ENCODE peak calls at places on chromosomes 13 and 19, in seven cellular contexts. V is neuronal stem cell, I is mesenchymal stem cell, C is IMR-90, N is H9, O is mesendoderm, F is trophoblast cell. P is an unnamed sample.

GRCh38 chr13:35549481-35549880 is 73.0 kb upstream of the MAB21L1 start:
- DNase-seq in I (peak), N (no peak), O (peak), F (no peak), C (peak), V (no peak), P (no peak)

GRCh38 chr13:41061914-41062837 is 867 bp downstream of the WBP4 start:
- DNase-seq in V (no peak), O (no peak), C (peak), N (no peak), F (no peak), I (peak), P (no peak)

GRCh38 chr13:67630640-67631039 is 400.5 kb upstream of the PCDH9 start:
- DNase-seq in V (no peak), N (no peak), I (no peak), O (no peak), F (no peak), C (no peak), P (no peak)

GRCh38 chr19:23832717-23833327 is 74.1 kb upstream of the ZNF681 start:
- DNase-seq in C (no peak), F (no peak), N (no peak), O (no peak), I (no peak), V (no peak), P (no peak)

GRCh38 chr13:98706446-98707110 is 45.9 kb downstream of the SLC15A1 start:
- DNase-seq in V (no peak), C (peak), O (peak), N (no peak), F (peak), I (peak), P (no peak)

GRCh38 chr13:98784666-98785065 is 32.2 kb upstream of the SLC15A1 start:
- DNase-seq in C (no peak), N (no peak), O (no peak), F (no peak), V (no peak), I (no peak), P (no peak)

GRCh38 chr19:58558623-58559274 is 338 bp upstream of the UBE2M start:
- DNase-seq in O (peak), N (peak), I (peak), F (peak), C (peak), V (peak), P (peak)

GRCh38 chr13:39451860-39452301 is 151.1 kb downstream of the LHFPL6 start:
- DNase-seq in N (no peak), O (no peak), I (peak), V (no peak), F (no peak), C (peak), P (no peak)

GRCh38 chr13:107835339-107836018 is 379.9 kb downstream of the LIG4 start:
- DNase-seq in V (no peak), O (peak), C (peak), N (no peak), I (peak), F (no peak), P (no peak)

GRCh38 chr19:58059003-58059671 is at the start of gene ZNF135:
- DNase-seq in C (peak), I (peak), F (no peak), N (peak), V (peak), O (peak), P (peak)

GRCh38 chr19:12665281-12665573 is 1.3 kb downstream of the MAN2B1 start:
- DNase-seq in V (no peak), N (no peak), O (no peak), F (no peak), C (no peak), I (no peak), P (no peak)

GRCh38 chr19:13689050-13689449 is 75.3 kb upstream of the MRI1 start:
- DNase-seq in C (peak), O (peak), N (peak), F (no peak), I (peak), V (peak), P (no peak)

GRCh38 chr19:49758292-49758691 is 4.8 kb downstream of the TSKS start:
- DNase-seq in N (no peak), F (no peak), I (peak), C (peak), O (peak), V (no peak), P (no peak)

GRCh38 chr13:94933230-94933751 is 220.9 kb upstream of the SOX21 start:
- DNase-seq in I (no peak), N (no peak), C (no peak), V (no peak), F (no peak), O (no peak), P (no peak)

GRCh38 chr19:32294871-32295438 is 50.5 kb upstream of the ZNF507 start:
- DNase-seq in F (no peak), V (no peak), I (no peak), O (no peak), N (no peak), C (no peak), P (no peak)

GRCh38 chr13:101621099-101621498 is 168.6 kb downstream of the ITGBL1 start:
- DNase-seq in C (no peak), F (peak), I (no peak), N (no peak), O (no peak), V (no peak), P (no peak)
- H3K4ac ChIP-seq in C (no peak), F (no peak), I (no peak), N (no peak), O (no peak), V (no peak), P (no peak)

GRCh38 chr13:46861959-46862358 is 34.9 kb downstream of the HTR2A start:
- DNase-seq in F (no peak), V (no peak), C (no peak), O (no peak), I (no peak), N (no peak), P (no peak)
- H3K4ac ChIP-seq in F (no peak), V (no peak), C (no peak), O (no peak), I (no peak), N (no peak), P (no peak)

DNA sequence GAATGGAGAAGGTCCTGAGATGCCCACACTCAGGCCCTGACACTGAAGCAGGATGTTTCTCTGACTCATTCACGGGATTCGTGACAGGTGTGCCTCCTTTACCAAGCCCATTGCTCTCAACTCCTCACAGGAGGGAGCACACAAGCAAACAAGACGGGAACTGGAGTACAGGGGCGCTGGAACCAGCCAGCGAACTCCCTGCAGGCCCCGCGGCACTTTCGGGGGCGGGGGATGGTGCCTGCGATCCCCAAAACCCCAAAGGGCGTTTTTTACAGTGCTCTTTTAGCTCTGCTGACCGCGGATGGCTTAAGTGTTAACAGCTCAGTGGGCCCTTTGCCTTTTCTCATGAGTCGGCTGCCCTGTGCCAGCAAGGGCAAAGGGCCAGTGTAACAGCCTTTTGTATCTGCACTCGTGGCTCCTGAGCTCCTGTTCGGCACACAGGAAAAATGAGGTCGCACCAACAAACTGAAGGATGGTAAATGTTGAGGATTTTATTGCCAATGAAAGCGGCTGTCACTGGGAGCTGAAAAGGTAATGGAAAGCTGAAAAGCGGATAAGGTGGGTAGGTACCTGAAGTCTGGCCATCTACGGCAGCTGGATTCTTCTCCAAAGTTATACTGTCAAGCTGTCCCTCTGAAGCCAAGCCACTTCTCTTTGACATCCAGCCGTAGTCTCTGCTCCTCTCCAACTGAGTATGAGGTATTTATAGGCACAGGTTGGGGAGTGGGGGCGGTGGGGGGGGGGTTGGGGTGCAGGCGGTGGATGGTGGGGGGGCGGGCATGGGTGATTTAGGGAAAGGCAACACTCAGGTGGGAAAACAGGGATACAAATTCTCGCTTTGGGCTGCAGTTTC is 65.0 kb upstream of the TRPC4 start:
- DNase-seq in C (no peak), N (peak), I (no peak), F (no peak), V (no peak), O (peak), P (peak)
- H3K4ac ChIP-seq in C (no peak), N (no peak), I (no peak), F (no peak), V (no peak), O (no peak), P (no peak)

GRCh38 chr13:75803175-75803611 is 167.1 kb downstream of the LMO7 start:
- DNase-seq in N (peak), C (no peak), I (no peak), V (no peak), F (no peak), O (peak), P (peak)
- H3K4ac ChIP-seq in N (no peak), C (no peak), I (no peak), V (no peak), F (no peak), O (no peak), P (no peak)

DNA sequence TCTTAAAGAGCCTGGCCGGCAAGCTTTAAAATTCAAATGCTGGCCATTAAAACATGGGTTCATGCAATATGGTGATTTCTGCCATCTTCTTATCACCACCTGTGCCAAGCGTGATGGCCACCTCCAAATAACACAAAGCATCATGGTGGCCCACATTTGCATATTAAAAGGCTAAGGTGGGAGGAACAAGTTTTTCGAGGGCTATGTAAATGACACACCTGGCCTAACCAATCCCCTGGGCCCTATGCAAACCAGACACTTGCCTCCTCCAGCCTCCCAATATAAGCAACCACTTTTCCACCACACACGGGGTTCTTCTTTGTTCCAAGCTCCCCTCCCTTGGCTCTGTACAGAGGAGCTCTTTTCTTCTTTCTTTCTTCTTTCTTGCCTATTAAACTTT is 14.4 kb downstream of the LILRB4 start:
- DNase-seq in C (no peak), I (no peak), N (no peak), F (no peak), O (no peak), V (no peak), P (no peak)
- H3K4ac ChIP-seq in C (no peak), I (no peak), N (no peak), F (no peak), O (no peak), V (no peak), P (no peak)

GRCh38 chr19:41548954-41549688 is 26.8 kb upstream of the CEACAM21 start:
- DNase-seq in N (no peak), C (no peak), O (peak), V (peak), F (no peak), I (peak), P (no peak)

GRCh38 chr19:41545547-41545946 is 30.4 kb upstream of the CEACAM21 start:
- DNase-seq in I (no peak), N (no peak), V (no peak), O (no peak), C (no peak), F (no peak), P (no peak)

GRCh38 chr19:41546386-41546789 is 29.6 kb upstream of the CEACAM21 start:
- DNase-seq in I (no peak), C (no peak), F (no peak), V (no peak), O (no peak), N (no peak), P (no peak)

GRCh38 chr19:41548047-41548446 is 27.9 kb upstream of the CEACAM21 start:
- DNase-seq in I (no peak), O (no peak), C (no peak), N (no peak), F (no peak), V (no peak), P (no peak)

DNA sequence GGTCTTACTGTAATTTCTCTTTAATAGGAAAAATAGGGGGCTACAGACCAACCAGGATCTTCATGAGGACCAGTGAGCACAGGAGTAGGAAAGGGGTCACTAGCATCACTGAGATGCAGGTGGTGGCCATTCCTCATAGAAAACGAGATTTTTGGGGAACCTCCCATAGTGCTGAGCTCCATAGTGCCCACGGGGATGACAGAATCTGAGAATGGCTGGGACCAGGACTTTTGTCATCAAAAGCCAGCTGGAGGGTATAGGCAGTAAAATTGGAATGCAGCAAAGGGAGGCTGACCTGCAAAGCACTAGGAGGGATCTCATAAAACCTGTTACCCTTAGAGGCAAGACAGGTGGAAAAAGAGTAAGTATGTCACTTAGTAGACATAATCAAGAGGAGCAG is 28.4 kb upstream of the CEACAM21 start:
- DNase-seq in O (no peak), I (no peak), F (no peak), N (no peak), V (no peak), C (no peak), P (no peak)
- H3K4ac ChIP-seq in O (no peak), I (no peak), F (no peak), N (no peak), V (no peak), C (no peak), P (no peak)

DNA sequence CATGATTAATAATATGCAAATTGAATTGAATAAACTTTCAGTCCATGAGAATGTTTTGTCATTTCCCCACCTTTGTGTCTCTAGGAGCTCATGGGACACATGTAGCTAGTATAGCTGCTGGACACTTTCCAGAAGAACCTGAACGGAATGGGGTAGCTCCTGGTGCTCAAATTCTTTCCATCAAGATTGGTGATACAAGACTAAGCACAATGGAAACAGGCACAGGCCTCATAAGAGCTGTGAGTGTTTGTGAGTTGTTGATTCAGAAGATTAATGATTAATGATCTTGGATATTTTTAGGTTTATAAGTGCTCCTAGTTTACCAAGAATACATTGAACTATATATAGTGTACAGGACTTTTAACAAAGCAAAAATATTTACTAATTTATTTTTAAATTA is 30.1 kb downstream of the TPP2 start:
- DNase-seq in V (no peak), F (no peak), I (no peak), N (no peak), O (no peak), C (no peak), P (no peak)
- H3K4ac ChIP-seq in V (no peak), F (no peak), I (no peak), N (no peak), O (no peak), C (no peak), P (no peak)

GRCh38 chr13:42706286-42706685 is 75.1 kb upstream of the FAM216B start:
- DNase-seq in N (no peak), I (no peak), O (peak), F (no peak), C (no peak), V (no peak), P (no peak)
- H3K4ac ChIP-seq in N (no peak), I (no peak), O (no peak), F (no peak), C (no peak), V (no peak), P (no peak)

GRCh38 chr19:55244004-55244680 is 14.7 kb downstream of the PPP6R1 start:
- DNase-seq in I (no peak), F (no peak), V (no peak), C (no peak), N (no peak), O (no peak), P (no peak)
- H3K4ac ChIP-seq in I (no peak), F (no peak), V (no peak), C (no peak), N (no peak), O (no peak), P (no peak)

GRCh38 chr13:25885418-25885817 is 166.4 kb downstream of the SHISA2 start:
- DNase-seq in C (no peak), N (no peak), F (no peak), I (no peak), O (no peak), V (no peak), P (no peak)
- H3K4ac ChIP-seq in C (no peak), N (no peak), F (no peak), I (no peak), O (no peak), V (no peak), P (no peak)